ENCODE peak calls at places on chromosome 21, in eight cellular contexts. Y is right atrium auricular region, K is GM12864, I is HFF-Myc, C is prostate gland, A is nephron progenitor cell, J is B cell, T is heart left ventricle. H is an unnamed sample.

GRCh38 chr21:37130971-37131370 is 57.9 kb downstream of the TTC3 start:
- DNase-seq in Y (no peak), K (no peak), I (no peak), C (no peak), A (no peak), J (no peak), T (no peak), H (no peak)

GRCh38 chr21:37153193-37153934 is 80.3 kb downstream of the TTC3 start:
- DNase-seq in Y (no peak), K (no peak), I (peak), C (peak), A (no peak), J (no peak), T (no peak), H (no peak)

GRCh38 chr21:30146558-30147282 is 19.9 kb downstream of the CLDN17 start:
- DNase-seq in Y (no peak), K (no peak), I (no peak), C (peak), A (no peak), J (no peak), T (no peak), H (no peak)

GRCh38 chr21:31471865-31472264 is 127.8 kb upstream of the TIAM1 start:
- DNase-seq in Y (no peak), K (no peak), I (no peak), C (no peak), A (no peak), J (no peak), T (no peak), H (no peak)

GRCh38 chr21:26795866-26796329 is 49.3 kb downstream of the ADAMTS1 start:
- DNase-seq in Y (no peak), K (no peak), I (peak), C (peak), A (no peak), J (no peak), T (peak), H (no peak)

GRCh38 chr21:31660134-31660565 is 657 bp downstream of the SOD1 start:
- DNase-seq in Y (no peak), K (no peak), I (no peak), C (peak), A (peak), J (no peak), T (peak), H (no peak)

GRCh38 chr21:46145159-46145839 is 10.1 kb downstream of the FTCD start:
- DNase-seq in Y (no peak), K (no peak), I (no peak), C (no peak), A (no peak), J (no peak), T (no peak), H (no peak)

GRCh38 chr21:38424333-38424732 is 73.9 kb downstream of the ERG start:
- DNase-seq in Y (no peak), K (no peak), I (no peak), C (no peak), A (no peak), J (no peak), T (no peak), H (no peak)

GRCh38 chr21:32507342-32507919 is 77.9 kb downstream of the TCP10L start:
- DNase-seq in Y (no peak), K (no peak), I (no peak), C (no peak), A (no peak), J (no peak), T (no peak), H (no peak)

GRCh38 chr21:36403713-36404112 is 18.5 kb downstream of the CHAF1B start:
- DNase-seq in Y (no peak), K (no peak), I (no peak), C (no peak), A (no peak), J (no peak), T (no peak), H (no peak)

GRCh38 chr21:31865429-31865970 is 7.3 kb upstream of the HUNK start:
- DNase-seq in Y (peak), K (no peak), I (no peak), C (no peak), A (no peak), J (no peak), T (no peak), H (no peak)

GRCh38 chr21:29376556-29376955 is 77.8 kb downstream of the BACH1 start:
- DNase-seq in Y (no peak), K (peak), I (peak), C (no peak), A (peak), J (peak), T (peak), H (peak)

GRCh38 chr21:31383770-31384169 is 39.7 kb upstream of the TIAM1 start:
- DNase-seq in Y (no peak), K (no peak), I (no peak), C (no peak), A (no peak), J (no peak), T (no peak), H (no peak)

GRCh38 chr21:41953831-41954653 is at the start of gene C2CD2:
- DNase-seq in Y (peak), K (no peak), I (peak), C (no peak), A (peak), J (peak), T (peak), H (peak)

GRCh38 chr21:17343055-17343454 is 169.8 kb upstream of the CXADR start:
- DNase-seq in Y (no peak), K (no peak), I (peak), C (no peak), A (peak), J (no peak), T (no peak), H (no peak)

GRCh38 chr21:17900281-17900989 is 81.3 kb upstream of the C21orf91 start:
- DNase-seq in Y (no peak), K (no peak), I (no peak), C (no peak), A (no peak), J (no peak), T (peak), H (no peak)

GRCh38 chr21:44583800-44584147 is 3.4 kb upstream of the KRTAP10-5 start:
- DNase-seq in Y (no peak), K (no peak), I (no peak), C (no peak), A (no peak), J (no peak), T (no peak), H (no peak)

GRCh38 chr21:43832158-43832550 is 32.9 kb upstream of the AGPAT3 start:
- DNase-seq in Y (no peak), K (no peak), I (no peak), C (no peak), A (no peak), J (no peak), T (no peak), H (no peak)

GRCh38 chr21:45778686-45779085 is 135.2 kb downstream of the PCBP3 start:
- DNase-seq in Y (no peak), K (no peak), I (no peak), C (no peak), A (no peak), J (no peak), T (no peak), H (no peak)

GRCh38 chr21:43824250-43824882 is 35.0 kb downstream of the RRP1 start:
- DNase-seq in Y (no peak), K (no peak), I (no peak), C (no peak), A (no peak), J (no peak), T (no peak), H (no peak)

GRCh38 chr21:14862794-14863720 is 201.7 kb downstream of the NRIP1 start:
- DNase-seq in Y (no peak), K (no peak), I (no peak), C (no peak), A (peak), J (no peak), T (no peak), H (no peak)
- TF ChIP-seq CTCF in Y (peak), K (peak), I (peak), C (peak), A (peak), J (peak), T (peak), H (peak)

GRCh38 chr21:39804264-39804663 is 59.3 kb downstream of the IGSF5 start:
- DNase-seq in Y (no peak), K (no peak), I (no peak), C (no peak), A (no peak), J (no peak), T (no peak), H (no peak)
- TF ChIP-seq CTCF in Y (no peak), K (no peak), I (no peak), C (no peak), A (no peak), J (no peak), T (no peak), H (no peak)

DNA sequence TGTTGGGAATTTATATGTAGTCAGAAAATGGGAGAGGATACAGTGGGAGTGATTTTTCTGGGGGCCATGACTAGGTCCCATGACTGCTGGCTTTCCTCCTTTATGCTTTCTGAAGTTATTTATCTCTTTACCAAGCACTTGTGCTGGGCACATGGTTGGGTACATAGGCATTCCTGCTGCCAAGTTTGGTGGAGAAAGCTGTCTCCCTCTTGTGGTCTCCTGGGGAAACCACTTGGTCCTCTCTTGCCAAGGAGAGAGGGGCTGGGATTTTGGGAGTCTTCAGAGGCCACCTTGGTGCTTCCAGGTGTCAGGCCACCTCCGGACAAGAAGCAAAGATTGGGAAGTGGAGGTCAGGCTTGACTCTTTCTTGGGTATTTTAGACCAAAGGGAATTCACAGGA is 120.2 kb upstream of the KCNE2 start:
- DNase-seq in Y (no peak), K (no peak), I (peak), C (no peak), A (peak), J (no peak), T (no peak), H (no peak)
- TF ChIP-seq CTCF in Y (peak), K (peak), I (peak), C (peak), A (peak), J (no peak), T (peak), H (peak)

GRCh38 chr21:24045775-24046215 is 1561.5 kb downstream of the MRPL39 start:
- DNase-seq in Y (peak), K (no peak), I (peak), C (peak), A (peak), J (no peak), T (peak), H (no peak)
- TF ChIP-seq CTCF in Y (peak), K (peak), I (no peak), C (no peak), A (no peak), J (peak), T (peak), H (peak)

GRCh38 chr21:39969691-39970364 is 102.6 kb downstream of the PCP4 start:
- DNase-seq in Y (no peak), K (no peak), I (no peak), C (no peak), A (no peak), J (no peak), T (no peak), H (no peak)

GRCh38 chr21:39972471-39972870 is 105.2 kb downstream of the PCP4 start:
- DNase-seq in Y (no peak), K (no peak), I (no peak), C (no peak), A (no peak), J (no peak), T (no peak), H (no peak)

GRCh38 chr21:39966786-39967185 is 99.5 kb downstream of the PCP4 start:
- DNase-seq in Y (no peak), K (no peak), I (no peak), C (no peak), A (no peak), J (no peak), T (no peak), H (no peak)

GRCh38 chr21:39971961-39972360 is 104.7 kb downstream of the PCP4 start:
- DNase-seq in Y (no peak), K (no peak), I (no peak), C (no peak), A (no peak), J (no peak), T (no peak), H (no peak)

DNA sequence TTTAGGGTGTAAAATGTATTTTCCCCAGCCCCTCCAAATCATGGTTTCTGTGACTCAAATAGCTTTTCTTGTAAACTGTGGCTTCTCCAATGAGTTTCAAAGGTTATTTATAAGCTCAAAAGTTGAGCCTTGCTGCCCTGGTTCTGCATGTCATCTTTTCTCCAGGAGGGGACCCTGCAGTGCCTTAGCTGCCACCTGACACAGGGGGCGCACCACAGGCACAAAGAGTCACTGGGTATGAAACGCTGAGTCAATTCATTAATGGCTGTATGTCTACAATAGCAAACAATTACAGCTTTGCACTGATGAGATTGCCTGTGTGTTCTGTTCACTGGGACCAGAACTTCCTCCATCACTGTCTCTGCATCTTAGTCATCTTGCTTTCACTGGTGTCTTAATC is 100.8 kb downstream of the PCP4 start:
- DNase-seq in Y (no peak), K (no peak), I (no peak), C (no peak), A (no peak), J (no peak), T (no peak), H (no peak)
- TF ChIP-seq CTCF in Y (no peak), K (no peak), I (no peak), C (no peak), A (no peak), J (no peak), T (no peak), H (no peak)

GRCh38 chr21:20424943-20425342 is 573.3 kb upstream of the NCAM2 start:
- DNase-seq in Y (no peak), K (no peak), I (no peak), C (no peak), A (no peak), J (no peak), T (no peak), H (no peak)

GRCh38 chr21:20418353-20418752 is 579.9 kb upstream of the NCAM2 start:
- DNase-seq in Y (no peak), K (no peak), I (no peak), C (no peak), A (no peak), J (no peak), T (no peak), H (no peak)

GRCh38 chr21:20419780-20420179 is 578.4 kb upstream of the NCAM2 start:
- DNase-seq in Y (no peak), K (no peak), I (no peak), C (no peak), A (no peak), J (no peak), T (no peak), H (no peak)
- TF ChIP-seq CTCF in Y (no peak), K (no peak), I (no peak), C (no peak), A (no peak), J (no peak), T (no peak), H (no peak)

H was measured in GM13977.